ENCODE peak calls at places on chromosomes 5 and 9, in six cellular contexts. S, Q, W, X, A and H are unnamed samples.

GRCh38 chr5:135384898-135385297 is 14.1 kb downstream of the MACROH2A1 start:
- DNase-seq in S (no peak), W (no peak), Q (no peak), X (no peak), A (no peak), H (no peak)

GRCh38 chr5:98816574-98817222 is 43.2 kb downstream of the RGMB start:
- DNase-seq in X (no peak), A (no peak), W (no peak), S (no peak), Q (peak; percentile 7), H (no peak)

GRCh38 chr5:139903805-139904565 is 108.4 kb downstream of the PSD2 start:
- DNase-seq in Q (peak; percentile 42), X (peak; percentile 59), A (no peak), W (no peak), S (peak; percentile 78), H (peak; percentile 67)

GRCh38 chr9:133370680-133371079 is 5.2 kb downstream of the SURF4 start:
- DNase-seq in S (no peak), W (no peak), X (no peak), A (no peak), Q (no peak), H (no peak)

GRCh38 chr9:119091074-119091473 is 278.2 kb downstream of the BRINP1 start:
- DNase-seq in A (no peak), S (no peak), Q (peak; percentile 57), W (no peak), X (no peak), H (no peak)

GRCh38 chr9:132589148-132590036 is 7.0 kb downstream of the BARHL1 start:
- DNase-seq in A (no peak), S (no peak), X (no peak), Q (no peak), W (no peak), H (no peak)

GRCh38 chr5:132744659-132745058 is 2.6 kb upstream of the CCNI2 start:
- DNase-seq in W (no peak), S (no peak), X (no peak), A (no peak), Q (no peak), H (no peak)

GRCh38 chr9:8961186-8961666 is 1161.6 kb upstream of the DMAC1 start:
- DNase-seq in Q (peak; percentile 92), A (no peak), X (no peak), S (no peak), W (no peak), H (peak; percentile 61)

GRCh38 chr5:1182633-1183423 is 18.6 kb upstream of the SLC6A19 start:
- DNase-seq in S (no peak), W (no peak), A (no peak), Q (no peak), X (no peak), H (no peak)

GRCh38 chr5:136182618-136183017 is 10.3 kb downstream of the SMIM32 start:
- DNase-seq in X (no peak), Q (no peak), S (no peak), A (no peak), W (no peak), H (no peak)

GRCh38 chr5:149596712-149597111 is 15.4 kb downstream of the ARHGEF37 start:
- DNase-seq in A (no peak), Q (no peak), S (no peak), W (no peak), X (no peak), H (no peak)

GRCh38 chr5:149837680-149838269 is 106.8 kb downstream of the PDE6A start:
- DNase-seq in X (no peak), A (peak; percentile 54), S (no peak), W (no peak), Q (peak; percentile 87), H (peak; percentile 63)

GRCh38 chr5:42650111-42650510 is 106.5 kb upstream of the CCDC152 start:
- DNase-seq in S (no peak), Q (no peak), X (no peak), A (no peak), W (no peak), H (no peak)

GRCh38 chr5:42656661-42657035 is 100.0 kb upstream of the CCDC152 start:
- DNase-seq in Q (no peak), W (no peak), S (no peak), X (no peak), A (no peak), H (no peak)

GRCh38 chr5:42655982-42656660 is 100.5 kb upstream of the CCDC152 start:
- DNase-seq in S (no peak), Q (peak; percentile 2), W (no peak), X (no peak), A (no peak), H (no peak)

GRCh38 chr5:42654645-42655044 is 102.0 kb upstream of the CCDC152 start:
- DNase-seq in W (no peak), A (no peak), Q (no peak), S (no peak), X (no peak), H (no peak)

GRCh38 chr5:42653705-42654104 is 102.9 kb upstream of the CCDC152 start:
- DNase-seq in X (no peak), S (no peak), W (no peak), A (no peak), Q (no peak), H (no peak)
- TF ChIP-seq POLR2A in X (no peak), S (no peak), W (no peak), A (no peak), Q (no peak), H (no peak)

GRCh38 chr9:105195259-105195658 is 49.2 kb upstream of the SLC44A1 start:
- DNase-seq in S (no peak), X (no peak), Q (no peak), A (no peak), W (no peak), H (no peak)

GRCh38 chr9:105198023-105198422 is 46.4 kb upstream of the SLC44A1 start:
- DNase-seq in X (no peak), S (no peak), W (no peak), Q (no peak), A (no peak), H (no peak)

GRCh38 chr9:105194234-105194633 is 50.2 kb upstream of the SLC44A1 start:
- DNase-seq in Q (no peak), A (no peak), X (no peak), W (no peak), S (no peak), H (no peak)

GRCh38 chr9:105191508-105192118 is 52.8 kb upstream of the SLC44A1 start:
- DNase-seq in A (no peak), X (no peak), W (no peak), S (no peak), Q (peak; percentile 72), H (no peak)

DNA sequence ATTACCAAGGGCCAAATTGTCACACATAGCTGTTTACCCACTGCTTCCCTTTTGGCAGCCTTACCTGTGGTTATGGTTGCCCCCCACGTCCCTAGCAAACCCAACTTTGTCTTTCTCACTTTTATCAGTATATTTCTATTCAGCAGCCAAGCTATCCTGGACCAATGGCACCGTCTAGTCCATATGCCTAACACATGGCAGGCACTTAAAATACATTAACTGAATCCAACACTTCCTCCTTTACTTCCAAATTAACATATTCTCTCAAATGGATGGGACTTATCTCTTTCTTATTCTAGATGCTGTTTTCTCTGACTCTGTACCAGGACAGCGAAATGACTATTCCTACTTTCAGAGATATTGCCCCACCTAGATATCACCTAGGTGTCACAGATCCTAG is 50.9 kb upstream of the SLC44A1 start:
- DNase-seq in S (no peak), A (no peak), Q (no peak), X (no peak), W (no peak), H (no peak)
- TF ChIP-seq POLR2A in S (no peak), A (no peak), Q (no peak), X (no peak), W (no peak), H (no peak)

DNA sequence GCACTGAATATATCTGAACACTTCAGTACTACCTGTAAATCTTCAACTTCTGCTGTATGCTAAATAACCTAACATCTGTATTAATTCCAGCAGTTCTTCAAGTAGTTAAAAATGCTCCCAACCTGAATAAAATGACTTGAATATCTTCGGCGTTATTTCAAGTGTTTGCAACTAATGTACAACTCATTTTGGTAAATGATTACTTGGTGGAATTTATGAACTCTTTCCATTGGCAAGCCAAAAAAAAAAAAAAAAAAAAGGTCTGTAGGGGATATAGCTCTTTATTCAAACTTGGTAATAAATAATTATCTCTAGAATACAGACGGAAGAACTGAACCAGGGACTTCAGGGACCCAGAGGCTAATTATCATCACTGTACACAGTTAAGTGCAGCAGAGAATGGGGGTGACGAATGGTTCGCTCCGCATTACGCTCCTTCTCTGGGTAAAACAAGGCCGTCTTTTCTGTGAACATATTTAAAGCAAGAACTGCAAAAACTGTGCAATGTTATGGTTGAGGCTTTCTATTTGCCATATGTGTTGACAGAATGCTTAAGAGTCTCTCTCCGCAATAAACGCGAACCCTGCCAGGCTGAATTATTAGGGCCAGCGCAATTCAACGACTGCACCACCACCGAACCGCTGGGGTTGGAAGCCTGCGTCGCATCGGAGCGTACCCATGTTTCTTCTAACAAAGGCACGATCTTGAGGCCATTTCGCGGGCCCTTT is 1.8 kb upstream of the ERBIN start:
- DNase-seq in W (no peak), X (no peak), A (no peak), Q (no peak), S (peak; percentile 15), H (no peak)
- TF ChIP-seq POLR2A in W (no peak), X (no peak), A (no peak), Q (no peak), S (no peak), H (no peak)

DNA sequence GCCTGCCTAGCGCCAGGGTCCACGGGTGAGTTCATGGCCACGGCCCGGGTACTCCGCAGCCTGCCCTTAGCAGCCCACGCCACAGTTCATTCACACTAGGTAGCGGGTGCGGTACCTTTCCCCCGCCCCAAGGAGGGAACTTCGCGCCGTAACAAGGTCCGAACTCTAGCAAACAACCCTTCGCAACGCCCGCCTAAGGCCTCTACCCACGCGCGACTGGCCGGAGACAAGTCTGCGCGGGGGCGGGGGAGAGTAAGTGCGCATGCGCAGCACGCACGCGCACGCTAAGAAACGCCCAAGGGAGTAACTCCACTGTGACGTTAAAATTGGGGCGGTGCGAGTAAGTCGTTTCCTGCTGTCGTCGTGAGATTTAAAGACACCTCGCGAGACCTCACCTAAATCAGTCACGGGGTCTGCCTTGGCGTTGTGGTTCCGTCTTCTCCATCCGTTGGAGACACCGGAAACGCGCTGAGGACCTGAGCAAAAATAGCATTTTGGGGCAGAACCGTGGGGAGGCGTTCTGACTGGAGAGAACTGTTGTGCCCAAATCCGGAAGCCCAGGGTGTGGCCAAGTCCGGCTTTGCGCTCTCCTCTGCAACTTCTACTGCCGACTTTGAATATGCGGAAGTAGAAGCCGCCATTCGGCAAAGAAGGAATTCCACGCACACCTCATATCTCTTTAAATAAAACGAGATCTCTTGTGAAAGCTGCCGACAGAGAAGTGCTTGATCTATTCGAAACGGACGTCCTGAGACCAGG is at the start of gene RAPGEF6:
- DNase-seq in Q (peak; percentile 100), X (peak; percentile 99), W (peak; percentile 99), S (peak; percentile 34), A (peak; percentile 100), H (peak; percentile 98)
- TF ChIP-seq POLR2A in Q (peak; percentile 81), X (peak; percentile 85), W (peak; percentile 57), S (peak; percentile 67), A (no peak), H (peak; percentile 61)